ENCODE peak calls at places on chromosomes 5 and 9, in ten cellular contexts. O, E, S, Y, K, V, T, U, H and N are unnamed samples. For H3K4me1, the result is how much of the 10 kb centered on the place peaks cover.

GRCh38 chr5:81749186-81749561 is 1.7 kb downstream of the SSBP2 start:
- DNase-seq in O (no peak), E (no peak), S (no peak), Y (no peak), K (no peak), V (peak), T (no peak), U (no peak), H (no peak), N (no peak)

GRCh38 chr5:149210968-149211495 is 60.6 kb upstream of the AFAP1L1 start:
- DNase-seq in O (no peak), E (no peak), S (no peak), Y (no peak), K (peak), V (peak), T (no peak), U (peak), H (no peak), N (no peak)

GRCh38 chr9:109683521-109683920 is 96.5 kb upstream of the PALM2AKAP2 start:
- DNase-seq in O (no peak), E (no peak), S (no peak), Y (no peak), K (peak), V (no peak), T (peak), U (no peak), H (no peak), N (no peak)

GRCh38 chr5:5658226-5658625 is 235.7 kb downstream of the ICE1 start:
- DNase-seq in O (peak), E (no peak), S (peak), Y (no peak), K (peak), V (no peak), T (no peak), U (peak), H (no peak), N (no peak)

GRCh38 chr5:191036-191948 is at the start of gene LRRC14B:
- DNase-seq in O (peak), E (no peak), S (no peak), Y (peak), K (no peak), V (no peak), T (no peak), U (peak), H (no peak), N (no peak)

GRCh38 chr5:178555771-178556211 is 34.4 kb downstream of the COL23A1 start:
- DNase-seq in O (no peak), E (no peak), S (no peak), Y (no peak), K (no peak), V (peak), T (no peak), U (no peak), H (peak), N (no peak)

GRCh38 chr9:101477736-101478135 is 42.2 kb upstream of the ALDOB start:
- DNase-seq in O (no peak), E (peak), S (no peak), Y (no peak), K (peak), V (no peak), T (peak), U (no peak), H (peak), N (no peak)

GRCh38 chr5:41252036-41252435 is 38.7 kb upstream of the C6 start:
- DNase-seq in O (no peak), E (no peak), S (no peak), Y (no peak), K (peak), V (no peak), T (peak), U (no peak), H (no peak), N (no peak)

GRCh38 chr5:6256901-6257300 is 121.4 kb downstream of the MED10 start:
- DNase-seq in O (no peak), E (no peak), S (no peak), Y (no peak), K (no peak), V (no peak), T (no peak), U (no peak), H (no peak), N (no peak)

GRCh38 chr5:159878988-159879471 is 37.3 kb upstream of the ADRA1B start:
- DNase-seq in O (peak), E (peak), S (peak), Y (no peak), K (peak), V (peak), T (peak), U (peak), H (no peak), N (peak)

GRCh38 chr9:124290743-124291554 is 33.2 kb downstream of the NEK6 start:
- DNase-seq in O (no peak), E (no peak), S (no peak), Y (no peak), K (peak), V (no peak), T (no peak), U (no peak), H (no peak), N (no peak)

GRCh38 chr5:150632305-150633160 is 7.9 kb upstream of the SYNPO start:
- DNase-seq in O (no peak), E (no peak), S (no peak), Y (no peak), K (peak), V (no peak), T (peak), U (no peak), H (peak), N (no peak)

GRCh38 chr5:157306690-157307089 is 40.8 kb downstream of the CYFIP2 start:
- DNase-seq in O (no peak), E (no peak), S (no peak), Y (no peak), K (no peak), V (no peak), T (no peak), U (no peak), H (no peak), N (no peak)

GRCh38 chr9:127734247-127734746 is 797 bp downstream of the TOR2A start:
- DNase-seq in O (no peak), E (no peak), S (no peak), Y (peak), K (no peak), V (no peak), T (no peak), U (no peak), H (no peak), N (no peak)

GRCh38 chr5:89377752-89378455 is 494.9 kb upstream of the MEF2C start:
- DNase-seq in O (no peak), E (no peak), S (no peak), Y (no peak), K (no peak), V (no peak), T (no peak), U (no peak), H (no peak), N (no peak)

GRCh38 chr9:130364619-130365322 is 80.0 kb upstream of the ASS1 start:
- DNase-seq in O (no peak), E (no peak), S (no peak), Y (no peak), K (no peak), V (no peak), T (no peak), U (no peak), H (no peak), N (no peak)

GRCh38 chr5:172180936-172181335 is 7.1 kb downstream of the STK10 start:
- DNase-seq in O (no peak), E (no peak), S (no peak), Y (peak), K (no peak), V (no peak), T (no peak), U (no peak), H (no peak), N (no peak)

GRCh38 chr9:129839324-129840023 is 4.2 kb downstream of the USP20 start:
- DNase-seq in O (no peak), E (no peak), S (no peak), Y (no peak), K (no peak), V (no peak), T (no peak), U (no peak), H (no peak), N (peak)

GRCh38 chr5:150660108-150660831 is 781 bp upstream of the MYOZ3 start:
- DNase-seq in O (no peak), E (no peak), S (no peak), Y (no peak), K (no peak), V (no peak), T (no peak), U (no peak), H (no peak), N (no peak)

GRCh38 chr9:112047538-112048066 is 127.5 kb downstream of the SUSD1 start:
- DNase-seq in O (no peak), E (no peak), S (no peak), Y (no peak), K (no peak), V (no peak), T (no peak), U (no peak), H (no peak), N (no peak)

GRCh38 chr9:119391878-119392277 is 22.6 kb upstream of the BRINP1 start:
- DNase-seq in O (no peak), E (no peak), S (no peak), Y (no peak), K (no peak), V (no peak), T (no peak), U (no peak), H (no peak), N (no peak)

GRCh38 chr9:127698985-127699670 is 7.7 kb upstream of the CFAP157 start:
- DNase-seq in O (peak), E (peak), S (peak), Y (peak), K (peak), V (peak), T (peak), U (peak), H (peak), N (peak)

GRCh38 chr5:14872070-14872989 is 752 bp upstream of the ANKH start:
- DNase-seq in O (peak), E (peak), S (peak), Y (peak), K (peak), V (peak), T (peak), U (peak), H (peak), N (peak)

GRCh38 chr9:16425572-16425971 is 444.9 kb downstream of the BNC2 start:
- DNase-seq in O (no peak), E (no peak), S (no peak), Y (no peak), K (peak), V (no peak), T (peak), U (no peak), H (no peak), N (no peak)

GRCh38 chr5:37553720-37554402 is 174.7 kb downstream of the WDR70 start:
- DNase-seq in O (no peak), E (no peak), S (no peak), Y (no peak), K (peak), V (no peak), T (peak), U (no peak), H (peak), N (no peak)

GRCh38 chr9:124197177-124198095 is 60.3 kb upstream of the NEK6 start:
- DNase-seq in O (peak), E (no peak), S (no peak), Y (peak), K (no peak), V (no peak), T (no peak), U (no peak), H (no peak), N (no peak)

GRCh38 chr5:14457475-14457874 is 124.1 kb upstream of the OTULINL start:
- DNase-seq in O (no peak), E (no peak), S (no peak), Y (no peak), K (peak), V (no peak), T (no peak), U (no peak), H (no peak), N (no peak)

GRCh38 chr5:97070234-97070633 is 72.2 kb downstream of the LIX1 start:
- DNase-seq in O (no peak), E (no peak), S (no peak), Y (no peak), K (no peak), V (no peak), T (no peak), U (no peak), H (no peak), N (no peak)

GRCh38 chr5:97063276-97063675 is 79.1 kb downstream of the LIX1 start:
- DNase-seq in O (no peak), E (no peak), S (no peak), Y (no peak), K (no peak), V (no peak), T (no peak), U (no peak), H (no peak), N (no peak)

GRCh38 chr5:97071101-97071500 is 71.3 kb downstream of the LIX1 start:
- DNase-seq in O (no peak), E (peak), S (peak), Y (no peak), K (peak), V (no peak), T (peak), U (no peak), H (no peak), N (no peak)

GRCh38 chr5:97065475-97065874 is 76.9 kb downstream of the LIX1 start:
- DNase-seq in O (no peak), E (no peak), S (no peak), Y (no peak), K (no peak), V (peak), T (no peak), U (no peak), H (no peak), N (no peak)

DNA sequence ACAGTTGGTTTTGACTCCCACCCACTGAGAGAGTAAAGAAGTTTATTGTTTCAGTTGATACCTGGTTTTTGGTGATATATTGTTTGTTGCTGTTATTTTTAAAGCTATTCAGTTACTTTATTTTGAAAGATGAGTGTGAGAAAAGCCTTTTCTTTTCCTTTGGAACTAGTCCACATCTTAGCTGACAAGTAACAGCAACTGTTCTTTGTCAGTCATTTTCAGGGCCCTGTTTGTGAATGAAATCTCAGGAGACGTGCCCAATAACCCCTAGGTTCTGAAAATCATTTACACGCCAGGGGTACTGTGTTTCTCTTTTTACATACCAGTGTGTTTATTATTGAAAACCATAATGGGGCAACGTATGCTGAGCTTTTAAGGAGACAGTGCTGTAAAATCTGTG is 75.1 kb downstream of the LIX1 start:
- DNase-seq in O (no peak), E (no peak), S (no peak), Y (no peak), K (no peak), V (no peak), T (no peak), U (no peak), H (no peak), N (no peak)
- TF ChIP-seq CTCF in O (no peak), E (no peak), S (no peak), Y (no peak), K (no peak), V (no peak), T (no peak), U (no peak), H (no peak), N (no peak)

GRCh38 chr5:176995122-176995490 is 11.5 kb downstream of the UIMC1 start:
- DNase-seq in O (no peak), E (no peak), S (no peak), Y (no peak), K (no peak), V (no peak), T (no peak), U (no peak), H (no peak), N (no peak)
- H3K4me1 ChIP-seq in O (under half), E (under half), S (under half), Y (under half), K (under half), V (under half), T (under half), U (half or more), H (under half), N (under half)

DNA sequence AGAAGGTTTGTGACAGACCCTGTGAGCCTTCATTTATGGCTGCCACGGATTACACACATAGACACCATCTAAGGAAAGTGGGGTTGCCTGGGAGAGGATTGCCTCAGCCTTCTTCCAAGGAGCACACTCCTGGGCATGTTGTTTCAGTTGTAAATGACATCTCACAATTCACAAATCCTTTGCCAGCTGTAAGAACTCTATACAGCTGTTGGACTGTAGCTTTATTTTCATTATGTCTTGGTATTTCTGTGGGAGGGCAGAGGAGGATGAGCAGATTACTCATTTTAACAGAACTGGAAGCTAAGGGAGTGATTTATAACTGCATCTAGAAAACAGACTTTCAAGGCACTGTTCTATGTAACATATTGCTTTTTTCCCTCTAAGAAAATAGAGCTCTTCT is 25.6 kb downstream of the MELK start:
- DNase-seq in O (no peak), E (no peak), S (no peak), Y (no peak), K (peak), V (no peak), T (peak), U (no peak), H (no peak), N (no peak)
- TF ChIP-seq CTCF in O (no peak), E (no peak), S (no peak), Y (no peak), K (no peak), V (no peak), T (no peak), U (no peak), H (no peak), N (no peak)

GRCh38 chr9:121745396-121745695 is 93.9 kb downstream of the DAB2IP start:
- DNase-seq in O (no peak), E (no peak), S (no peak), Y (no peak), K (no peak), V (no peak), T (no peak), U (no peak), H (no peak), N (no peak)
- H3K4me1 ChIP-seq in O (half or more), E (under half), S (under half), Y (under half), K (under half), V (under half), T (under half), U (half or more), H (under half), N (under half)

DNA sequence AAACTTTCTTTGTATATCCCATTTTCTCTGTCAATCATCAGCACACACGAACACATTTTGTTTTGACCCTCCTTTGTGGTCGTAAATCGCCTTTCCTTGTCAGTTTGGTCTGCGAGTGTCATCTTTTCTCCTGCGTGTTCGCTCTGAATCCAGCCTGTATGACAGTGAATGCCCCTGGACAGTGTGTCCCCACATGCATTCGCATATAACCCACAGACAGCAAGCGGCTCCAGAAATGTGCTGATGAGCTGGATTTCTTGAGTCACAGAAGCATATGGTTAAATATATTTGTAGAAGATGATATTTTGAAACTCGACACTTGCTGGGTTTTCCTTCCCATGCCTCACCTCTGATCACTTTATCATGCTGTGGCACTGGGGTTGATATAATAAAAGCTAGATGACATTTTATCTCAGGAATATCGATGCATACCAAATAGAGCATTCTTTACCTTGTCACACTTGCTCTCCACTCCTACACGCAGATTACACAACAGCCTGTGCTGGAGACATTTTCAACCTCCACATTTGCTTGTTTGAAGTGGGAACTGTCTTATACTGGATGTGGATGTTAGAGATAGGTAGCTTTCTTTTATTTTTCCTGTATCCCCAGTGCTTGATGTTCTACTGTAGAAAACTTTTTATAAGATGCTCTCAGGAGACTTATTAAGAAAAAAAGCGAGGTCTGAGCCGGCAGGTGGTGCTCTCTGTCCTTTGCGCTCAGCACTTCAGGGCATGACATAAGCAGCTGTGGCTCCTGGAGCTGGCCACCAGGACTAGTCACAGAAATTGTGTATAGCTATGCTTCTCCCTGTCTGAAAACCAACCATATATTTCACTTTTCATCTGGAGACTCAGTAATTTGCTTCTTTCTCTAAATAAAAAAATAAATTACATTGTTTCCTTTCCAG is 215.1 kb downstream of the SH3GL2 start:
- DNase-seq in O (peak), E (no peak), S (no peak), Y (no peak), K (no peak), V (peak), T (no peak), U (no peak), H (no peak), N (peak)
- TF ChIP-seq CTCF in O (no peak), E (no peak), S (no peak), Y (no peak), K (peak), V (peak), T (no peak), U (no peak), H (peak), N (peak)

GRCh38 chr9:94870793-94871558 is 144.5 kb downstream of the AOPEP start:
- DNase-seq in O (no peak), E (no peak), S (peak), Y (no peak), K (peak), V (no peak), T (no peak), U (peak), H (no peak), N (peak)
- H3K4me1 ChIP-seq in O (under half), E (under half), S (under half), Y (under half), K (under half), V (under half), T (under half), U (half or more), H (under half), N (half or more)

GRCh38 chr9:93589688-93590087 is 13.3 kb downstream of the PHF2 start:
- DNase-seq in O (no peak), E (peak), S (no peak), Y (peak), K (peak), V (no peak), T (peak), U (no peak), H (peak), N (no peak)

GRCh38 chr9:93586290-93587057 is 10.1 kb downstream of the PHF2 start:
- DNase-seq in O (no peak), E (no peak), S (no peak), Y (no peak), K (no peak), V (no peak), T (no peak), U (no peak), H (no peak), N (no peak)

GRCh38 chr9:93588641-93589609 is 12.5 kb downstream of the PHF2 start:
- DNase-seq in O (no peak), E (no peak), S (no peak), Y (no peak), K (peak), V (no peak), T (peak), U (no peak), H (peak), N (no peak)

GRCh38 chr9:93587284-93587650 is 10.9 kb downstream of the PHF2 start:
- DNase-seq in O (no peak), E (no peak), S (no peak), Y (no peak), K (no peak), V (no peak), T (no peak), U (no peak), H (no peak), N (no peak)

GRCh38 chr9:93587651-93588347 is 11.4 kb downstream of the PHF2 start:
- DNase-seq in O (no peak), E (no peak), S (no peak), Y (peak), K (no peak), V (no peak), T (no peak), U (no peak), H (no peak), N (no peak)
- TF ChIP-seq CTCF in O (no peak), E (no peak), S (no peak), Y (no peak), K (peak), V (peak), T (peak), U (peak), H (peak), N (peak)